ENCODE peak calls at places on chromosomes 12 and 14, in four cellular contexts. G is adrenal gland, D is heart right ventricle, F is spleen. M is an unnamed sample.

GRCh38 chr12:121581681-121582439 is 1.0 kb upstream of the KDM2B start:
- DNase-seq in D (peak; percentile 24), G (peak; percentile 54), F (no peak), M (peak; percentile 83)

GRCh38 chr14:60803871-60804270 is 69.3 kb downstream of the MNAT1 start:
- DNase-seq in G (no peak), F (no peak), D (no peak), M (no peak)

GRCh38 chr14:63438065-63438757 is 105.0 kb downstream of the PPP2R5E start:
- DNase-seq in F (no peak), G (peak; percentile 94), D (peak; percentile 28), M (peak; percentile 53)

GRCh38 chr14:49972199-49972671 is 79.4 kb downstream of the ARF6 start:
- DNase-seq in G (peak; percentile 47), D (no peak), F (no peak), M (no peak)

GRCh38 chr12:132946507-132946820 is 9.6 kb downstream of the ZNF605 start:
- DNase-seq in F (no peak), G (no peak), D (no peak), M (no peak)

GRCh38 chr12:607541-608001 is 55.7 kb downstream of the NINJ2 start:
- DNase-seq in G (peak; percentile 54), D (peak; percentile 67), F (no peak), M (peak; percentile 50)

GRCh38 chr14:97021571-97022171 is 224.5 kb downstream of the VRK1 start:
- DNase-seq in F (no peak), G (no peak), D (no peak), M (no peak)

GRCh38 chr12:86948851-86949250 is 692.7 kb upstream of the MGAT4C start:
- DNase-seq in F (no peak), G (no peak), D (no peak), M (no peak)

GRCh38 chr12:67427336-67427735 is 158.2 kb downstream of the CAND1 start:
- DNase-seq in D (no peak), G (no peak), F (no peak), M (no peak)

GRCh38 chr12:109189291-109189690 is 72.9 kb downstream of the ACACB start:
- DNase-seq in F (no peak), D (no peak), G (no peak), M (no peak)

GRCh38 chr12:88801227-88802225 is 221.3 kb upstream of the KITLG start:
- DNase-seq in F (no peak), D (no peak), G (no peak), M (no peak)

GRCh38 chr14:25955772-25956171 is 642.1 kb downstream of the NOVA1 start:
- DNase-seq in F (no peak), G (no peak), D (no peak), M (no peak)

GRCh38 chr12:18242380-18243089 is 18.8 kb upstream of the PIK3C2G start:
- DNase-seq in D (no peak), F (no peak), G (no peak), M (no peak)

GRCh38 chr14:66401447-66402095 is 84.6 kb upstream of the CCDC196 start:
- DNase-seq in G (peak; percentile 4), F (no peak), D (no peak), M (no peak)

GRCh38 chr12:3315201-3315661 is 175.8 kb upstream of the PRMT8 start:
- DNase-seq in F (no peak), G (no peak), D (peak; percentile 71), M (peak; percentile 78)

GRCh38 chr12:91636721-91637120 is 454.1 kb upstream of the DCN start:
- DNase-seq in D (no peak), G (no peak), F (no peak), M (no peak)

GRCh38 chr12:66698558-66698957 is 19.7 kb upstream of the GRIP1 start:
- DNase-seq in D (no peak), G (no peak), F (no peak), M (no peak)

GRCh38 chr14:30983858-30984257 is 41.6 kb upstream of the AP4S1 start:
- DNase-seq in D (no peak), G (no peak), F (no peak), M (no peak)

GRCh38 chr14:71332476-71332875 is 425.2 kb downstream of the PCNX1 start:
- DNase-seq in D (no peak), G (no peak), F (no peak), M (no peak)

GRCh38 chr12:64099430-64099829 is 122.7 kb downstream of the KICS2 start:
- DNase-seq in F (no peak), D (no peak), G (peak; percentile 77), M (peak; percentile 66)

GRCh38 chr12:45268672-45269406 is 52.9 kb downstream of the ANO6 start:
- DNase-seq in G (peak; percentile 90), F (no peak), D (peak; percentile 73), M (peak; percentile 72)

GRCh38 chr14:93994919-93995682 is 2.0 kb upstream of the CCDC197 start:
- DNase-seq in G (peak; percentile 92), D (peak; percentile 46), F (no peak), M (peak; percentile 80)

GRCh38 chr12:42373669-42374068 is 47.7 kb downstream of the PPHLN1 start:
- DNase-seq in F (no peak), G (no peak), D (no peak), M (no peak)

GRCh38 chr12:42364692-42365091 is 38.7 kb downstream of the PPHLN1 start:
- DNase-seq in D (no peak), F (no peak), G (no peak), M (no peak)

GRCh38 chr12:42372154-42372791 is 46.3 kb downstream of the PPHLN1 start:
- DNase-seq in D (no peak), F (no peak), G (peak; percentile 15), M (no peak)

DNA sequence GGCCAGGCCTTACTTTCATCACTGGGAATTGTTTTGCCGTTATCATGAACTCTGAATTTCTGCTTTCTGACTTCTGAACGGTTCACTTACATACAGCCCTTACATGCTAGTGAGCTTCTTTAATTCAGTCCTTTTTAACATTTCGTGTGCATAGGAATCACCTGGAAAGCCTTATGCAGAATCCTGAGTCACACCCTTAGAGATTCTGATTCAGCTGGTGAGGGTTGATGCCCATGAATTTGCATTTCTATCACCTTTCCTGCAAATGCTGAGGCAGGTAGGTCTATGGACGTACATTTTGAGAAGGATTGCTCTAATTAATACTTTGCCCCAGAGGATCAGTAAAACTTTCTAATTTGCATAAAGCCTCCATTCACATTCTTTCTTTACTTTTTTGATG is 44.0 kb downstream of the PPHLN1 start:
- DNase-seq in D (no peak), G (no peak), F (no peak), M (no peak)
- H3K27ac ChIP-seq in D (no peak overlapping the region), G (no peak overlapping the region), F (no peak overlapping the region), M (no peak overlapping the region)

DNA sequence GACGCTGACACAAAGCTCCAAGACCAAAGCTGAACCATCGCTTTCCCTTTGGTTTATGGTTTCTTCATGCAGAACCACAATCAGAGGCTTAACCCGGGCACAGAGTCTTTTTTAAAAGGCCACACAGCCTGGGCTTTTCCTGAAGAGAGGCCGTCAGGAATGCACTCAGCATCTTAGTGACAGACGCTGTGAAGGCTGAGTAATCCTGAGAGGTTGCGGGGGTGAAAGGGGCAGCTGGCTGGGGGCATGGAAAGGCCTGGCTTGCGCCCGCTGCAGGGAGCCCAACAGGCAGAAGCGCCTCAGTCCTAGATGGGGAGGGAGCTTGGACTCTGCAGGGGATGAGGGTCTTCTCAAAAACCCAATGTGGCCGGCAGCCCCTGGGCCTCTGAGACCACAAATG is 13.6 kb downstream of the CTDSP2 start:
- DNase-seq in G (peak; percentile 37), D (no peak), F (no peak), M (no peak)
- H3K4me1 ChIP-seq in G (peaks cover 76% of the 10 kb centered on the region), D (peaks cover 95% of the 10 kb centered on the region), F (peaks cover 96% of the 10 kb centered on the region), M (peaks cover 98% of the 10 kb centered on the region)

GRCh38 chr12:93803408-93803807 is 126.2 kb downstream of the CRADD start:
- DNase-seq in F (no peak), G (peak; percentile 46), D (no peak), M (no peak)
- H3K27ac ChIP-seq in F (peak overlapping the region; percentile 60), G (peak overlapping the region; percentile 78), D (peak overlapping the region; percentile 40), M (peak overlapping the region; percentile 80)

DNA sequence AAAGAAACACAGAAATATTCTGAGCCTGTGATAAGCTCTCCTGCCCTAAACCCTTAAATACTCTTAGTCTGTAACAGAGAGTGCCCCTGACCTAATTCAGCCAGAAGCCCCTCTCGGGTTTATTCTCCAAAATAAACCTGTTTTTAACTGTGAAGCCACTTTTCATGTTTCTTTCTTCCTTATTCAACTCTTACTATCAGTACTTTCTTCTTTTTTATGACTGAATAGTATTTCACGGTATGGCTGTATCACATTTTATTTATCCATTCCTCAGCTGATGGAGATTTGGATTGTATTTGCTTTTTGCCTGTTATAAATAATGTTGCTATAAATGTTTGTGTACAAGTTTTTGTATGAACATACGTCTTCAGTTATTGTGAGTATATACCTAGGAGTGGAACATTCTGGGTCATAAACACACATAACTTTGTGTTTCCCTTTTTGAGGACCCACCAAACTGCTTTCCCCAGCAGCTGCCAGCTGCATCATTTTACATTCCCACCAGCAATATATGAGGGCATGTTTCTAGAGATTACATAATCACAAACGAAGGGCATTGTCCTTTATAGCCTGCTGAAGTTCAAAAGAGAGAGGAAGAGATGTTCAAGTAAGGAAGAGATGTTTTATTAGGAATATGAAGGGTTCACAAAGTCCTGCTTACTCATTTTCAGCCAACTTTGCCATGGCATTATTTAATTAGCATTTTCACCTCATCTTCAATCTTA is 199.4 kb upstream of the NUDT4 start:
- DNase-seq in G (no peak), D (no peak), F (no peak), M (no peak)
- H3K4me1 ChIP-seq in G (peaks cover 37% of the 10 kb centered on the region), D (peaks cover 42% of the 10 kb centered on the region), F (no peaks in the 10 kb centered on the region), M (peaks cover 47% of the 10 kb centered on the region)

DNA sequence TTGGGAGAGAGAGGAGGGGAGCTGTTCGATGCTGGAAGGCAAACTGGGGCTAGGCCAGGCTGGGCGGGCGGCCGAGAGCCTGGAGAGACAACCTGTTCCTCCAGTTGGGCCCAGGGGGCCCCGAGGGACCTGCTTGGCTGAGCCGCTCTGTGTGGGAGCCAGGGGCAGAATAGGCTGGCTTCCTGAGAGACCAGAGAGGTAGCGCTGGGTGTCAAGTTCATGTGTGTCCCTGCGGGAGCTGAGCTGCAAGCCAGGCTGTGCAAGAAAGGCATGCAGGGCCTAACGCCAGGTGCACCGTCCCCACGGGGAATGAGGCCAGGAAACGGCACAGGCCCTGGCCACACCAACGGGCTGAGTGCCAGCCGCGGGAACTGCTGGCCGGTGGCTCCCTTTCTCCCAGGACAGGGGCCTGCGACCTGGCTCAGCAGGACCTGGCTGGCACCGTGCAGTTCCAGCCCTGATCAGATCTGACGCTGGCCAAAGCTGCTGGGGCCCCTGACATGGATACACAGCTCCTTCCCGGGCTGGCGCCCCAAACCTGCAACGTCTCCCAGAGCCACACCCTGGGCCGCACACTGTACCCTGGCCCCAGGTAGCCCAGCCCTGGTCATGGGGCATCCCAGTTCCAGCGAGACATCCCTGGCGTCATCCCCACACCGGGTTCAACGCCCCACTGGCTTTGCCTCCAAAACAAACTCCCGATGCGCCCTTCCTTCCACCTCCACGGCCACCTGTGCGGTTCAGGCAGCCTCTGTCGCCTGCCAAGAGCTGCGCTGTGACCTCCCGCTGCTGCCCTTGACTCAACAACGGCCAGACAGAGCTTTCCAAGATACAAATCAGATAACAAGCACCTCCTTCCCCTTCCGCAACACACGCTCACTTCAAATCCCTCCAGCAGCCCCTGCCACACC is 65.0 kb downstream of the RFLNA start:
- DNase-seq in F (no peak), G (peak; percentile 81), D (peak; percentile 94), M (peak; percentile 99)
- H3K27ac ChIP-seq in F (no peak overlapping the region), G (peak overlapping the region; percentile 76), D (peak overlapping the region; percentile 21), M (peak overlapping the region; percentile 76)

DNA sequence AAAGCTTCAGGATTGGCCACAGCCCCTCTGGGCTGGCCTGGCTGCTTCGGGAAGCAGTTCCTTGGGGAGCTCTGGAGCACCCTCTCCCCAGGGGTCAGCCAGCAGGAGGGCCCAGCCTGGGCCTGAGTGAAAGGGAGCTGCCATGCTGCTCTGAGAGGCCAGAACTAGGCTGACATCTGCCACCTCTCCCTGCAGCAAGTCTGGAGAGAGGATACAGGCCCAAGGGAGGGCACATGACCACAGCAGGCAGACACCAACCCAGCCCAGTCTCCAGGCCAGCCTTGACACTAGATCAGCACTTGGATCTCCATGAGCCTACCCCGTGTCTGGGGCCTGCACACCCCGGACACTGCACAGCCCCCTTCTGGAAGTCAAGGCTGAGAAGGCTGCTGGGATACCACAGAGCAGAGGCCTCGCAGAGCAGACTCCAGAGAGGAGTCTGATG is 13.1 kb downstream of the COL2A1 start:
- DNase-seq in F (peak; percentile 74), D (no peak), G (no peak), M (no peak)
- H3K4me1 ChIP-seq in F (peaks cover 6% of the 10 kb centered on the region), D (peaks cover 11% of the 10 kb centered on the region), G (no peaks in the 10 kb centered on the region), M (peaks cover 19% of the 10 kb centered on the region)